ENCODE peak calls at places on chromosome 20, in nine cellular contexts. O is MCF 10A, I is AG09319, Q is RWPE1, S is foreskin fibroblast, E is upper lobe of right lung, W is tibial artery, C is neural crest cell, R is esophagus squamous epithelium. B is an unnamed sample.

GRCh38 chr20:54017846-54018245 is 52.5 kb downstream of the BCAS1 start:
- DNase-seq in O (no peak), I (no peak), Q (no peak), S (no peak), E (no peak), W (no peak), C (no peak), R (no peak), B (no peak)

GRCh38 chr20:53608456-53609413 is 15.1 kb upstream of the ZNF217 start:
- DNase-seq in O (no peak), I (no peak), Q (no peak), S (no peak), E (peak), W (peak), C (no peak), R (no peak), B (no peak)

GRCh38 chr20:25310268-25310920 is 62.5 kb downstream of the PYGB start:
- DNase-seq in O (peak), I (peak), Q (peak), S (peak), E (peak), W (peak), C (no peak), R (peak), B (no peak)

GRCh38 chr20:1537731-1538058 is 19.8 kb downstream of the SIRPD start:
- DNase-seq in O (no peak), I (no peak), Q (no peak), S (no peak), E (peak), W (peak), C (no peak), R (peak), B (no peak)

GRCh38 chr20:61965606-61966491 is 99.8 kb downstream of the TAF4 start:
- DNase-seq in O (no peak), I (no peak), Q (no peak), S (no peak), E (no peak), W (no peak), C (no peak), R (no peak), B (no peak)

GRCh38 chr20:4613718-4614620 is 107.7 kb upstream of the PRND start:
- DNase-seq in O (peak), I (no peak), Q (peak), S (peak), E (no peak), W (peak), C (peak), R (peak), B (peak)

GRCh38 chr20:25987073-25987927 is 290.6 kb upstream of the ZNF337 start:
- DNase-seq in O (no peak), I (no peak), Q (no peak), S (peak), E (peak), W (no peak), C (no peak), R (no peak), B (peak)

GRCh38 chr20:35849726-35850125 is 77.9 kb downstream of the PHF20 start:
- DNase-seq in O (no peak), I (no peak), Q (no peak), S (no peak), E (no peak), W (peak), C (no peak), R (no peak), B (no peak)

GRCh38 chr20:11902264-11902663 is 15.4 kb upstream of the BTBD3 start:
- DNase-seq in O (peak), I (no peak), Q (no peak), S (peak), E (no peak), W (no peak), C (no peak), R (no peak), B (no peak)

DNA sequence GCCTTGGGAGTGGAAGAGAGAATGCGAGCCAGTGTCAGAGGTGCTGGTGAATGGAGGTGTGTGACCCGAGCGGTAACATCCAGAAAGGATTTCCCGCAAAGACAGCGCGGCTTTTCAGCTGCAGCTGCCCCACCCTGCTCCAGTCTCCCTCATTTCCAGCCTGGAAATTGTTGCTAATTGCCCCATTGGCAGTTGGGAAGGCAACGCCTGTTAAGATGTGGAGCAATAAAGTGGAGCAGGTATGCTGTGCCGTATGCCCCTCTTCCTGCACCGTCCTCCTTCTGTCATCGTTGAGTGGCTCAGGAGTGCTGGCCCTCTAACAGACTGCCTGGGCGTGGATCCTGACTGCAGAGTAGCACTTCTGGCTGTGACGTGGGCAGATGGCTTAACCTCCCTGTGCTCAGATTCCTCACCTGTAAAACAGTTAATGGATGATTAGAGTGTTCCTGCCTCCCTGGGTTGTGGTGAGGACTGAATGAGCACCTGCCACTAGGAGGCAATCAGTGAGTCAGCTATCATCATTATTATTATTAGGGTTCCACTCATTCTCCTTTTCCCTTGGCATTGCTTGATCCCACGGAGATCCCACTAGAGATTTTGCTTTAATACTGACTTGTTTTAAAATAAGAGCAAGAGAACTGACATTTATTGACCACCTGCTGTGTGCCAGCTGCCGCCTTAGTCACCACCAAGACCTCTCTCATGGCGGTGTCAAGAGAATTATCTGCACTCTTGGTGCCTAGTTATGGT is 11.7 kb downstream of the ARFGEF2 start:
- DNase-seq in O (no peak), I (no peak), Q (no peak), S (no peak), E (peak), W (no peak), C (no peak), R (no peak), B (no peak)
- TF ChIP-seq CTCF in O (no peak), I (no peak), Q (no peak), S (no peak), E (no peak), W (no peak), C (no peak), R (no peak), B (no peak)

DNA sequence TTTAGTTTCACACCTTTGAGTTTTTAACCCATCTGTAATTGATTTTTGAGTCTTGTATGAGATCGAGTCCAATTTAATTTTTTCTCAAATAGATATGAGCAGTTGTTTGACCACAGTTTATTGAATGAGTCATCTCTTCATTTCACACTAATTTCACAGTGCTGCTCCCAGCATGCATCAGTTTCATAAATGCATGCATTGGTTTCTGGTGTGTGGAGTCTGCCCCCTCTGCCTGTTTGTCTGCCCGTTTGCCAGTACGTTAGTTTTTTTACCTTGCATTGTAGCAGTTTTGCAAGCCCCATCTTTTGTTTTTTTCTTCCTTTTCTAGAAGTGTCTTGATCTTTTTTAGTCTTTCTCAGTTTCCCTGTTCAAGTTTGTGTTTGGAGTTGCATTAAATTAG is 11.9 kb downstream of the SLX4IP start:
- DNase-seq in O (peak), I (peak), Q (peak), S (peak), E (no peak), W (no peak), C (no peak), R (no peak), B (no peak)
- TF ChIP-seq CTCF in O (no peak), I (peak), Q (no peak), S (no peak), E (no peak), W (no peak), C (no peak), R (no peak), B (no peak)

DNA sequence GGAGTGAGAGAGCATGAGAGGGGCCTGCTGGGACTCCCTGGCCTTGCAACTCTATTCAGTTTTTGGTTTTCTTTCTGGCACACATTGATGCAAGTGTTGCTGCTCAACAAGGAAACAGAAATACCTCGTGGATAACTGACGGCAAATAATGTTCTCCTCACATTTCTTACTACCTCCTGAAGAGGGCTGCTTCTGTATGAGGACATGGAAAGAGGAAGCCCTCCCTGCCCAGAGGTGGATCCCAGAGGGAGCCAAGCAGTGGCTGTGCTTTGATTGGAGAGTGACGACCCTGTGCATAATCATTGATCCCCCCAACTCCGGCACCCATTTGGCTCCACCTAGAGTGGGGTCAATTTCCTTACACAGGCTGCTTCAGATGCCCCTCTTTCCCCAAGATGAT is 34.6 kb upstream of the SCP2D1 start:
- DNase-seq in O (no peak), I (no peak), Q (no peak), S (no peak), E (no peak), W (no peak), C (no peak), R (no peak), B (no peak)
- TF ChIP-seq CTCF in O (no peak), I (no peak), Q (no peak), S (no peak), E (no peak), W (no peak), C (no peak), R (no peak), B (no peak)

DNA sequence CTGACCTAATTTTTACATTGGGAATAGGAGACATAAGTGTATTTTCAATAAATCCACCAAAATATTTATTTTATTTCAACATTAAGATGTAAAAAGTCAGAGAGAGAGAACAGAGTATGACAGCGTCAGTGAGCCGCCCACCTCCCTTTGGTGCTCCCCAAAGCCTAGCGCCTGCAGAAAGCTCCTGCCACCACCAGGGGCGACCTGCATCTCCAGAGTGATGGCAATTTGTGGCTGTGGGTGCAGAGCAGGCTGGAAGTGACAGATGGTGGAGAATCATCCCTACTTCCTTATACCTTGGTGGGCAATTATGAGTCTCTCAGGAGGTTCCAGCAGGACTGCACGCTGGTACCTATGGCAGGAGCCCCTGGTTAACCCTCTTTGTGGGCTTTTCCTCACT is 87.3 kb downstream of the PTPRT start:
- DNase-seq in O (no peak), I (no peak), Q (no peak), S (no peak), E (no peak), W (no peak), C (no peak), R (no peak), B (no peak)
- TF ChIP-seq CTCF in O (no peak), I (no peak), Q (no peak), S (no peak), E (no peak), W (no peak), C (no peak), R (no peak), B (no peak)

DNA sequence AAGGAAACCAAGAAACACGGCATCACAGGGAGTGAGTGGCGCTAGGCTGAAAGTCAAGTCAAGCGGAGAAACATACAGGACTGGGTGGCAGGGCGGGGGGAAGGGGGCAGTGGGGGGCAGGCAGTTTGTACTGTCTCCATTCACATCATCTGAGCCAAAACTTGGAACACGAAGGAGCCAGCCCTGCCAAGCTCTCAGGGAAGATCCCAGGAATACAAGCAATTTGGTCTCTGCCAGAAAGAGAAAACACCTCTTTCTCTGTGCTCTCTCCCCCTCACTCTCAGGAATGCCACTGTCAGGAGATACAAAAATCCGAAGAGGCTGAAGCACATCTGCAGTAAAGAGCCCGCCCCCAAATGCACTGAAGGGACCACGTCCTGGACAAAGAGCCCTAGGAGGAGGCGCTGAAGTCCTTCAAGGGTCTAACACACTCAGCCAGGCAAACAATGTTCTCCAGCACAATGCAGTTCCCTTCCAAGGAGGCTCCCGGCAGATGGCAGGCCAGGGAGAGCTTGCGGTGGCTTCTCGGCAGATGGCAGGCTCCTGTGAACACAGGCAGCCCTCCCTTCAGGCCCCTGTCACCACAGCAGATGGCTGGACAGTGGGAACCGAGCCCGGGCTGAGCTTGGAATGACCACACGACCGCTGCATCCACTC is 90.0 kb downstream of the ATP9A start:
- DNase-seq in O (no peak), I (no peak), Q (no peak), S (peak), E (no peak), W (peak), C (peak), R (no peak), B (no peak)
- TF ChIP-seq CTCF in O (no peak), I (peak), Q (no peak), S (peak), E (no peak), W (no peak), C (no peak), R (no peak), B (no peak)

GRCh38 chr20:58449703-58450138 is 60.7 kb downstream of the VAPB start:
- DNase-seq in O (no peak), I (no peak), Q (no peak), S (no peak), E (no peak), W (no peak), C (no peak), R (no peak), B (no peak)

GRCh38 chr20:58447733-58448391 is 58.8 kb downstream of the VAPB start:
- DNase-seq in O (peak), I (peak), Q (peak), S (peak), E (no peak), W (no peak), C (peak), R (no peak), B (no peak)

GRCh38 chr20:58452667-58453255 is 62.4 kb downstream of the APCDD1L start:
- DNase-seq in O (no peak), I (no peak), Q (no peak), S (no peak), E (no peak), W (no peak), C (no peak), R (no peak), B (no peak)

GRCh38 chr20:58448958-58449357 is 59.9 kb downstream of the VAPB start:
- DNase-seq in O (no peak), I (no peak), Q (no peak), S (no peak), E (no peak), W (no peak), C (no peak), R (no peak), B (no peak)

DNA sequence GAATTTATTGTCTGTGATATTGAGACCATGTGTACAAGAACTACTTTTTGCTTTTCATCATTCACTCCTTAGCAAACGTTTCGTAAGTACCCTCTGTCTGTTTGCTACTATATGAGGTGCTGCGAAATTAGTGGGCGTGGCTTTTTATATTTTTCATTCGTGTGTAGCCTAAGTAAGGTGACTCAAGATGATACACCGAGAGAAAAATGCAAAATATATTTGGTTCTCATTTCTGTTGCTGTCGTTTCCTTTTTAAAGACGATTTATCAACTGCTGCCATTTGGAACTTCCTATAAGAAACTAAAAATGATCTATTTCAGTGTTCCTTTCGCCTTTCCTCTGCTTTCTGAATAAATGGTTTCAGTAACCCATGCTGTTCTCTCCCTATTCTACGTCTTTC is 61.2 kb downstream of the VAPB start:
- DNase-seq in O (no peak), I (no peak), Q (no peak), S (peak), E (no peak), W (no peak), C (no peak), R (no peak), B (no peak)
- TF ChIP-seq CTCF in O (no peak), I (no peak), Q (no peak), S (no peak), E (no peak), W (no peak), C (no peak), R (no peak), B (no peak)

DNA sequence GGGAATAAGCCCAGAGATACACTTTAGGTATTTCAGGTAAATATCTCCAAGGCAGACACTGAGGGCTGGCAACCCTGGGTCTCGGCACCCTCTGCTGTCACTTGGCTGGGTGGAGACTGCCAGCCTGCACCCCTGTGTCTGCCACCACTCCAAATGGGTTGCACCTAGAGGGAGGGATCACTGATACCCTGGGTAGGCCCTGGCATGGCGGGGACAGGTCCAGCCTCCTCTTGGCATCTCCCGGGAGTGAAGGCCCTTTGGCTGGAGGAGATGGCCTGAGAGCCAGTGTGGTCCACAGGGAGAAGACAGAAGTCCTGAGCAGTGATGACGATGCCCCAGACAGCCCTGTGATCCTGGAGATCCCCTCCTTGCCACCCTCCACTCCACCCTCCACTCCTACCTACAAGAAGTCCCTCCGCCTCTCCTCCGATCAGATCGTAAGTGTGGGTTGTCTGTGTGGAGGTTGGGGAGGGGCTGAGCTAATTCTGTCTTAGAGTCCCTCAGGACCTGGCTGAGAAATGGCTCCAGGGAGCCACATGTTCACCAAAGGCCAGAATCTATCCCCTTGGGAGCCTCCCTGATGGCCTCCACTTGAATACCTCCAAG is 10.9 kb downstream of the EMILIN3 start:
- DNase-seq in O (no peak), I (no peak), Q (no peak), S (no peak), E (no peak), W (no peak), C (no peak), R (no peak), B (no peak)
- TF ChIP-seq CTCF in O (no peak), I (no peak), Q (no peak), S (no peak), E (no peak), W (no peak), C (no peak), R (no peak), B (no peak)

B was measured in activated B cell treated with CpG ODN at 0.5 μM for 24 hours.